ENCODE peak calls at places on chromosomes 7 and 10, in nine cellular contexts. O, H, K, P, A, R, G, Z and D are unnamed samples.

GRCh38 chr7:133412942-133413341 is 160.1 kb downstream of the EXOC4 start:
- DNase-seq in P (no peak), K (no peak), H (no peak), Z (no peak), R (no peak), G (no peak), O (no peak), A (no peak), D (no peak)

GRCh38 chr7:143263266-143264195 is at the start of gene GSTK1:
- DNase-seq in K (peak), G (peak), R (peak), H (peak), Z (peak), O (peak), P (peak), A (peak), D (peak)

GRCh38 chr7:135320277-135320676 is 86.6 kb downstream of the STRA8 start:
- DNase-seq in K (no peak), P (no peak), Z (no peak), H (peak), R (peak), A (peak), O (no peak), G (peak), D (peak)

GRCh38 chr7:21967500-21968099 is 21.9 kb upstream of the CDCA7L start:
- DNase-seq in H (no peak), Z (peak), O (peak), R (no peak), P (peak), A (peak), K (no peak), G (peak), D (no peak)

GRCh38 chr7:143492043-143492471 is 14.4 kb downstream of the TAS2R41 start:
- DNase-seq in H (peak), R (peak), Z (peak), P (no peak), G (no peak), A (no peak), K (no peak), O (no peak), D (peak)

GRCh38 chr10:43861966-43862751 is 213.5 kb upstream of the ZNF32 start:
- DNase-seq in R (no peak), K (no peak), Z (no peak), A (no peak), O (no peak), H (peak), G (peak), P (no peak), D (no peak)

GRCh38 chr7:46454796-46455195 is 533.7 kb upstream of the IGFBP3 start:
- DNase-seq in O (no peak), G (no peak), K (no peak), A (no peak), P (no peak), H (peak), Z (no peak), R (no peak), D (no peak)

GRCh38 chr7:110095372-110096052 is 995.4 kb upstream of the LRRN3 start:
- DNase-seq in K (no peak), R (no peak), O (no peak), Z (no peak), G (no peak), P (no peak), H (no peak), A (no peak), D (no peak)

GRCh38 chr7:107687656-107688055 is 27.0 kb downstream of the SLC26A4 start:
- DNase-seq in Z (no peak), P (no peak), K (no peak), H (peak), O (no peak), R (no peak), A (no peak), G (no peak), D (no peak)

GRCh38 chr10:75195035-75195763 is 15.4 kb upstream of the VDAC2 start:
- DNase-seq in R (no peak), O (no peak), K (no peak), P (no peak), G (peak), A (no peak), H (peak), Z (peak), D (peak)

GRCh38 chr7:145681646-145682045 is 435.0 kb upstream of the CNTNAP2 start:
- DNase-seq in A (no peak), P (no peak), G (no peak), H (no peak), K (no peak), O (no peak), Z (no peak), R (no peak), D (no peak)